ENCODE peak calls at places on chromosomes 13 and 19, in four cellular contexts. C is cardiac septum; E is activated CD8-positive, alpha-beta memory T cell treated with anti-CD3 and anti-CD28 coated beads for 4 hours; P is lung. D is an unnamed sample.
A peak's percentile ranks its signal among the peaks of the same experiment; 100 is the strongest.

GRCh38 chr19:44603201-44603945 is 10.0 kb upstream of the IGSF23 start:
- DNase-seq in C (no peak), E (no peak), P (peak; percentile 38), D (no peak)

GRCh38 chr13:59545007-59545406 is 618.7 kb downstream of the DIAPH3 start:
- DNase-seq in C (no peak), E (no peak), P (no peak), D (no peak)

GRCh38 chr13:21326155-21327030 is 132.7 kb downstream of the ZDHHC20 start:
- DNase-seq in C (no peak), E (no peak), P (no peak), D (peak; percentile 29)

GRCh38 chr13:49655906-49656305 is 27.6 kb downstream of the ARL11 start:
- DNase-seq in C (no peak), E (no peak), P (no peak), D (no peak)

GRCh38 chr19:17329061-17329767 is 5.4 kb downstream of the ANO8 start:
- DNase-seq in C (no peak), E (no peak), P (no peak), D (no peak)

GRCh38 chr13:74647991-74648390 is 513.8 kb upstream of the KLF12 start:
- DNase-seq in C (no peak), E (no peak), P (no peak), D (no peak)

GRCh38 chr19:52343548-52343947 is 7.5 kb downstream of the ZNF610 start:
- DNase-seq in C (no peak), E (no peak), P (peak; percentile 46), D (peak; percentile 95)

GRCh38 chr13:51885651-51886050 is 23.9 kb downstream of the CCDC70 start:
- DNase-seq in C (no peak), E (no peak), P (no peak), D (no peak)

GRCh38 chr19:10503002-10503789 is at the start of gene KEAP1:
- DNase-seq in C (peak; percentile 77), E (no peak), P (peak; percentile 41), D (peak; percentile 38)

GRCh38 chr19:44807652-44808462 is 1.0 kb upstream of the BCAM start:
- DNase-seq in C (no peak), E (no peak), P (peak; percentile 83), D (peak; percentile 92)

GRCh38 chr13:33518442-33518841 is 232.9 kb upstream of the STARD13 start:
- DNase-seq in C (no peak), E (no peak), P (no peak), D (no peak)

GRCh38 chr13:110421061-110421460 is 114.0 kb downstream of the COL4A2 start:
- DNase-seq in C (no peak), E (no peak), P (no peak), D (no peak)

D was measured in thyroid gland.